ENCODE peak calls at places on chromosomes 12 and 14, in six cellular contexts. V is upper lobe of right lung, P is endothelial cell of umbilical vein, L is stomach, J is IMR-90, A is heart right ventricle. Q is an unnamed sample.

GRCh38 chr14:76697246-76697645 is 64.0 kb upstream of the VASH1 start:
- DNase-seq in V (no peak), P (no peak), L (no peak), J (no peak), A (no peak), Q (no peak)

GRCh38 chr12:6767301-6767591 is 1.1 kb downstream of the PTMS start:
- DNase-seq in V (no peak), P (no peak), L (no peak), J (no peak), A (no peak), Q (no peak)

GRCh38 chr12:1837541-1838206 is 17.3 kb downstream of the LRTM2 start:
- DNase-seq in V (no peak), P (peak; percentile 20), L (no peak), J (peak; percentile 57), A (no peak), Q (peak; percentile 48)

GRCh38 chr12:58496411-58496810 is 423.9 kb downstream of the LRIG3 start:
- DNase-seq in V (no peak), P (no peak), L (no peak), J (peak; percentile 30), A (no peak), Q (no peak)

GRCh38 chr12:90027889-90028570 is 319.4 kb upstream of the ATP2B1 start:
- DNase-seq in V (no peak), P (no peak), L (no peak), J (no peak), A (no peak), Q (no peak)

GRCh38 chr12:106118-106561 is 39.6 kb downstream of the IQSEC3 start:
- DNase-seq in V (peak; percentile 40), P (no peak), L (no peak), J (no peak), A (no peak), Q (no peak)

GRCh38 chr12:82659343-82660207 is 27.1 kb upstream of the TMTC2 start:
- DNase-seq in V (no peak), P (no peak), L (no peak), J (no peak), A (no peak), Q (no peak)

GRCh38 chr12:132327351-132328171 is 1.8 kb downstream of the GALNT9 start:
- DNase-seq in V (peak; percentile 80), P (peak; percentile 45), L (no peak), J (peak; percentile 82), A (no peak), Q (peak; percentile 90)

GRCh38 chr14:95741051-95741490 is 27.1 kb upstream of the TCL1A start:
- DNase-seq in V (no peak), P (no peak), L (no peak), J (no peak), A (no peak), Q (no peak)

GRCh38 chr14:92586001-92586947 is 72.7 kb downstream of the RIN3 start:
- DNase-seq in V (no peak), P (peak; percentile 78), L (no peak), J (peak; percentile 99), A (no peak), Q (peak; percentile 99)

GRCh38 chr12:67702136-67702535 is 53.6 kb downstream of the DYRK2 start:
- DNase-seq in V (no peak), P (no peak), L (no peak), J (no peak), A (no peak), Q (no peak)

GRCh38 chr12:89134213-89134770 is 218.0 kb downstream of the DUSP6 start:
- DNase-seq in V (no peak), P (peak; percentile 92), L (peak; percentile 28), J (no peak), A (no peak), Q (no peak)

GRCh38 chr14:105154476-105154871 is 14.1 kb downstream of the JAG2 start:
- DNase-seq in V (no peak), P (no peak), L (no peak), J (no peak), A (peak; percentile 15), Q (no peak)

GRCh38 chr14:51743588-51744000 is 91.9 kb downstream of the FRMD6 start:
- DNase-seq in V (no peak), P (no peak), L (no peak), J (no peak), A (no peak), Q (no peak)

GRCh38 chr14:36663404-36664321 is 2.0 kb downstream of the PAX9 start:
- DNase-seq in V (no peak), P (no peak), L (no peak), J (no peak), A (no peak), Q (peak; percentile 21)

GRCh38 chr14:94042433-94043091 is 16.4 kb downstream of the OTUB2 start:
- DNase-seq in V (peak; percentile 67), P (no peak), L (no peak), J (no peak), A (no peak), Q (no peak)

DNA sequence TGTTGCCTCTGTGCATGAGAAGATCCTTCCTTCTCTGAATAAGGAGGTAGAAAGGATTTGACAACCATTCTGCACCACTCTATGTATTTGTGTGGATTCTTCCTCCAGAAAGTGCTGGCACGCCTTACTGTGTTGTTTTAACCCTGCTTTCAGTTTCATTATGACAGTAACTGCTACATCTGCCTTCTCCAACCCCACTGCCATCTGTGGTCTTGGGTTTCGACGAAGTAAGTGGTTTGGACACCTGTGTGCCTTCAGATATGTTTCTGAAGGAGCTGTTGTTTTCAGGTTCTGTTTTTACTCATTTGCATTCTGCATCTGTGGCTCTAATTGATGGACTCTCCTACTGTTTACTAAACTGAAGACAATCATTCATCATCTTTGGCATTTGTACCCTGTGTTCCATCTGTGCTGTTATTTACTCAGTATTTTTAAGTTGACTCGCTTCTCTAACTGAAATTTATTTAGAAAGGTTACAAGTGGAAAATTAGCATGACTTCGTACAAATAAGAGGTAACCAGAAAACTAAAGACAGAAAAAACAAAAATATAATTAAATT is 4.1 kb downstream of the TSHR start:
- DNase-seq in V (no peak), P (no peak), L (no peak), J (no peak), A (no peak), Q (no peak)
- H3K4me1 ChIP-seq in V (peaks cover 9% of the 10 kb centered on the region), P (peaks cover 4% of the 10 kb centered on the region), L (peaks cover 12% of the 10 kb centered on the region), J (no peaks in the 10 kb centered on the region), A (peaks cover 11% of the 10 kb centered on the region), Q (no peaks in the 10 kb centered on the region)

DNA sequence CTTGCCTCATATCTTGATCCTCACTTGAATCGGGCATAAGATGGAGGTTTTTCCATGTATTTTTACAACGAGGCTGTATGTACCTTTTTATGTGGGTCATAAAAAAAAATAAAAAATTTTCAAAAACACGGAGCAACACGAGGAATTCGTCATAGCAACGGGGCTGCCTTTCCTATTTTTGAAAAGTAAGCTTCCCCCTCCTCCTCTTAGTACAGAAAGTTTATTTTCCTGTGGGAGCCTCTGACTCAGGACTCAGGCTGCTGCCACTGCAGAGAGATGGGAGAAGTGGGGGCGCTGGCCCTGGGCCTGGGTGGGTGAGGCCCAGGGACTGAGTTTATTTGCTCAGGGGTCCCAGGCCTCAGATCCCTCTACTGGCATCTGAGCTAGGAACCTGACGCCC is 10.1 kb upstream of the CMKLR1 start:
- DNase-seq in V (no peak), P (no peak), L (no peak), J (no peak), A (no peak), Q (no peak)
- H3K27ac ChIP-seq in V (no peak overlapping the region), P (no peak overlapping the region), L (no peak overlapping the region), J (no peak overlapping the region), A (no peak overlapping the region), Q (no peak overlapping the region)

DNA sequence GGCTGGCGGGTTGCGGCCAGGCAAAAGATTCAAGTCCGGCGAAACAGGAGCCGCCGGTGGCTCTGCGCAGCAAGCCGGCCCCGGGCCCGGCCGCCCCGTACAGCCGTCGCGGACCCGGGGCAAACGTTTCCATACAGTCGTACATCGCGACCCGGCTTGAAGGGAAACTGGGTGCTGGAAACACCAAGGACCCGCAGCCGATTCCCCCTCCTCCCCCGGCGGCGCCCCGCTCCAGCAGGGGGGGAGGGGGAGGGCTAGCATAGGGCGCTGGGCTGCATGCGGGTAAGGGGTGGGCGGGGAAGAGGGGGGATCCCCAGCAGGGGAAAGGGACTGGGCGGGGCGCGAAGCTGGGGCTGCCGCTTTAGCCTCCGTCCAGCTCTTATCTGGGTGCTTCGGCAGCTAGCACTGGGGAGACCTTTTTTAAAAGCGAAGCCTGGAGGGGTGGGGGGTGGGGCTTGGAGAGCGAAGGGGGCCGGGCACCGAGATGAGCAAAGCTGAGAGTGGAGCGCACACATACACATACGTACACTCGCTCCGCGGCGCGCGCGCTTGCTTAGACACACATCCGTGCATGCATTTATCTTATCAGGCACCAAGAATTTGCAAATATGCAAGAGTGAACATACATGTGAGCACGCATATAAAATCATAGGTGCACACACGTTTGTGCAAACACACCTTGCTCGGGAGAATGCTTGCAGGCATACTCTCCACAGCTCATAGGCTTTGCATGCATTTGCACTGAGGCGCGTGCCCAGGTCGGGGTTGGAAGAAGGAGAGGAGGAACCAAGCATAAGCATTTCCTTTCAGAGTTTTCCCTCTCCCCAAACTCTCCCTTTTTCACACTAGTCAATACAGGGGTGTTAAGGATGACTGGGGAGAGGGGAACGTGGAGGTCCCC is 11.8 kb downstream of the RARG start:
- DNase-seq in V (peak; percentile 84), P (peak; percentile 79), L (peak; percentile 72), J (peak; percentile 78), A (peak; percentile 75), Q (peak; percentile 81)
- H3K4me1 ChIP-seq in V (peaks cover 71% of the 10 kb centered on the region), P (peaks cover 54% of the 10 kb centered on the region), L (peaks cover 87% of the 10 kb centered on the region), J (peaks cover 49% of the 10 kb centered on the region), A (peaks cover 78% of the 10 kb centered on the region), Q (peaks cover 43% of the 10 kb centered on the region)

GRCh38 chr14:30283822-30284446 is 275.0 kb upstream of the G2E3 start:
- DNase-seq in V (no peak), P (peak; percentile 60), L (no peak), J (peak; percentile 53), A (no peak), Q (peak; percentile 38)
- H3K27ac ChIP-seq in V (no peak overlapping the region), P (no peak overlapping the region), L (no peak overlapping the region), J (no peak overlapping the region), A (no peak overlapping the region), Q (no peak overlapping the region)

DNA sequence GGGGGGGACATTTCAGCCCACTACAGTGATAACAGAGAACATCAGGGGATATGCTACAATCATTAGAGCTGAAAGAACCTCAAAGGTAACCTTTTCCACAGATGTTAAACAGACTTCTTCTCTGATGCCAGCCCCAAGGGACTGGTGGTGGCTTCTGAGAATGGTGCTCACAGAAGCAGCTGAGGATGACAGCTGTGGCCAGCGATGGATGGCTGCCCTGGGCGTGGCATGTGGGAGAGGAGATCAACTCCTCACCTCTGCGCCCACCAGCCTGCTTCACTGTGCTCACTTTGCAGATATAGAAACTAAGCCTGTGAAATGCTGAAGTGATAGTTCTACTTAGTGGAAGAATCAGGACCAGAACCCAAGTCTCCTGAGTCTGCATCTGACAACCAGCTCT is 33.0 kb downstream of the FOXN3 start:
- DNase-seq in V (no peak), P (no peak), L (no peak), J (no peak), A (no peak), Q (no peak)
- H3K4me1 ChIP-seq in V (peaks cover 17% of the 10 kb centered on the region), P (no peaks in the 10 kb centered on the region), L (peaks cover 10% of the 10 kb centered on the region), J (peaks cover 2% of the 10 kb centered on the region), A (peaks cover 68% of the 10 kb centered on the region), Q (no peaks in the 10 kb centered on the region)

GRCh38 chr12:96271469-96272199 is 77.5 kb downstream of the ELK3 start:
- DNase-seq in V (no peak), P (no peak), L (no peak), J (peak; percentile 65), A (no peak), Q (peak; percentile 76)
- H3K27ac ChIP-seq in V (no peak overlapping the region), P (no peak overlapping the region), L (no peak overlapping the region), J (peak overlapping the region; percentile 58), A (no peak overlapping the region), Q (peak overlapping the region; percentile 27)

GRCh38 chr12:122061253-122061652 is 17.3 kb upstream of the MLXIP start:
- DNase-seq in V (no peak), P (no peak), L (no peak), J (no peak), A (no peak), Q (no peak)
- H3K4me1 ChIP-seq in V (peaks cover 22% of the 10 kb centered on the region), P (peaks cover 35% of the 10 kb centered on the region), L (peaks cover 43% of the 10 kb centered on the region), J (peaks cover 35% of the 10 kb centered on the region), A (peaks cover 47% of the 10 kb centered on the region), Q (peaks cover 28% of the 10 kb centered on the region)

GRCh38 chr12:2937500-2937899 is 21.7 kb upstream of the TEAD4 start:
- DNase-seq in V (no peak), P (peak; percentile 51), L (no peak), J (no peak), A (no peak), Q (no peak)
- H3K27ac ChIP-seq in V (no peak overlapping the region), P (no peak overlapping the region), L (no peak overlapping the region), J (no peak overlapping the region), A (no peak overlapping the region), Q (no peak overlapping the region)

Q was measured in fibroblast of lung.